ENCODE peak calls at places on chromosomes 13 and 19, in five cellular contexts. One of them, this sample, is unnamed.

GRCh38 chr13:98295371-98295770 is 118.3 kb upstream of the RNF113B start:
- DNase-seq in hypothalamus: no peak
- DNase-seq in GM23338: no peak
- DNase-seq in stimulated activated CD8-positive, alpha-beta memory T cell treated with anti-CD3 and anti-CD28 coated beads, Interleukin-7, amount 100 ng/mL, for 1 hour: no peak
- DNase-seq in bronchial epithelial cell: no peak
- DNase-seq in this sample: no peak

GRCh38 chr13:37492741-37493514 is 105.6 kb downstream of the POSTN start:
- DNase-seq in stimulated activated CD8-positive, alpha-beta memory T cell treated with anti-CD3 and anti-CD28 coated beads, Interleukin-7, amount 100 ng/mL, for 1 hour: no peak
- DNase-seq in GM23338: no peak
- DNase-seq in hypothalamus: no peak
- DNase-seq in bronchial epithelial cell: no peak
- DNase-seq in this sample: no peak

GRCh38 chr13:63435668-63436275 is 2020.1 kb upstream of the PCDH20 start:
- DNase-seq in stimulated activated CD8-positive, alpha-beta memory T cell treated with anti-CD3 and anti-CD28 coated beads, Interleukin-7, amount 100 ng/mL, for 1 hour: no peak
- DNase-seq in GM23338: no peak
- DNase-seq in bronchial epithelial cell: peak
- DNase-seq in hypothalamus: no peak
- DNase-seq in this sample: no peak

GRCh38 chr19:1130801-1131717 is 27.3 kb downstream of the GPX4 start:
- DNase-seq in bronchial epithelial cell: no peak
- DNase-seq in stimulated activated CD8-positive, alpha-beta memory T cell treated with anti-CD3 and anti-CD28 coated beads, Interleukin-7, amount 100 ng/mL, for 1 hour: no peak
- DNase-seq in GM23338: no peak
- DNase-seq in hypothalamus: no peak
- DNase-seq in this sample: no peak

GRCh38 chr19:39236527-39236926 is 8.3 kb downstream of the IFNL3 start:
- DNase-seq in stimulated activated CD8-positive, alpha-beta memory T cell treated with anti-CD3 and anti-CD28 coated beads, Interleukin-7, amount 100 ng/mL, for 1 hour: no peak
- DNase-seq in bronchial epithelial cell: no peak
- DNase-seq in hypothalamus: no peak
- DNase-seq in GM23338: no peak
- DNase-seq in this sample: no peak

GRCh38 chr13:62129000-62129551 is 713.4 kb upstream of the PCDH20 start:
- DNase-seq in bronchial epithelial cell: no peak
- DNase-seq in hypothalamus: no peak
- DNase-seq in GM23338: no peak
- DNase-seq in stimulated activated CD8-positive, alpha-beta memory T cell treated with anti-CD3 and anti-CD28 coated beads, Interleukin-7, amount 100 ng/mL, for 1 hour: no peak
- DNase-seq in this sample: no peak

GRCh38 chr19:45809643-45810159 is 5.4 kb downstream of the RSPH6A start:
- DNase-seq in stimulated activated CD8-positive, alpha-beta memory T cell treated with anti-CD3 and anti-CD28 coated beads, Interleukin-7, amount 100 ng/mL, for 1 hour: no peak
- DNase-seq in GM23338: peak
- DNase-seq in hypothalamus: no peak
- DNase-seq in bronchial epithelial cell: peak
- DNase-seq in this sample: no peak

GRCh38 chr19:33391631-33392249 is 18.2 kb downstream of the CEBPG start:
- DNase-seq in bronchial epithelial cell: no peak
- DNase-seq in hypothalamus: no peak
- DNase-seq in GM23338: no peak
- DNase-seq in stimulated activated CD8-positive, alpha-beta memory T cell treated with anti-CD3 and anti-CD28 coated beads, Interleukin-7, amount 100 ng/mL, for 1 hour: no peak
- DNase-seq in this sample: no peak

GRCh38 chr19:50759886-50760285 is 10.4 kb upstream of the GPR32 start:
- DNase-seq in hypothalamus: no peak
- DNase-seq in GM23338: peak
- DNase-seq in bronchial epithelial cell: peak
- DNase-seq in stimulated activated CD8-positive, alpha-beta memory T cell treated with anti-CD3 and anti-CD28 coated beads, Interleukin-7, amount 100 ng/mL, for 1 hour: no peak
- DNase-seq in this sample: no peak

GRCh38 chr13:73299787-73300186 is 241.0 kb downstream of the KLF5 start:
- DNase-seq in GM23338: no peak
- DNase-seq in stimulated activated CD8-positive, alpha-beta memory T cell treated with anti-CD3 and anti-CD28 coated beads, Interleukin-7, amount 100 ng/mL, for 1 hour: no peak
- DNase-seq in bronchial epithelial cell: no peak
- DNase-seq in hypothalamus: no peak
- DNase-seq in this sample: no peak

GRCh38 chr13:60583911-60584753 is 187.1 kb downstream of the TDRD3 start:
- DNase-seq in bronchial epithelial cell: peak
- DNase-seq in stimulated activated CD8-positive, alpha-beta memory T cell treated with anti-CD3 and anti-CD28 coated beads, Interleukin-7, amount 100 ng/mL, for 1 hour: no peak
- DNase-seq in GM23338: peak
- DNase-seq in hypothalamus: no peak
- DNase-seq in this sample: no peak

This sample was measured in colonic mucosa.